ENCODE peak calls at places on chromosomes 1 and 21, in seven cellular contexts. K is GM04504, A is mucosa of gallbladder, N is nephron progenitor cell, C is AG10803, F is neural progenitor cell, U is AG09319. M is an unnamed sample.

GRCh38 chr1:92188436-92189255 is 29.1 kb upstream of the C1orf146 start:
- DNase-seq in K (no peak), A (no peak), N (no peak), C (no peak), F (no peak), U (no peak), M (no peak)

GRCh38 chr1:35894183-35894582 is 11.2 kb downstream of the AGO1 start:
- DNase-seq in K (no peak), A (peak), N (no peak), C (no peak), F (no peak), U (no peak), M (no peak)

GRCh38 chr1:109399326-109399957 is 1.7 kb upstream of the SORT1 start:
- DNase-seq in K (peak), A (peak), N (peak), C (peak), F (peak), U (no peak), M (peak)

GRCh38 chr1:108575241-108575850 is 15.4 kb downstream of the EEIG2 start:
- DNase-seq in K (peak), A (no peak), N (no peak), C (peak), F (no peak), U (no peak), M (no peak)

GRCh38 chr1:204151562-204152309 is at the start of gene ETNK2:
- DNase-seq in K (no peak), A (peak), N (peak), C (peak), F (peak), U (no peak), M (no peak)

GRCh38 chr1:156781585-156782186 is 14.4 kb downstream of the PRCC start:
- DNase-seq in K (no peak), A (no peak), N (no peak), C (peak), F (no peak), U (no peak), M (no peak)

GRCh38 chr1:75786901-75787455 is 922 bp downstream of the RABGGTB start:
- DNase-seq in K (no peak), A (no peak), N (no peak), C (no peak), F (no peak), U (no peak), M (no peak)

GRCh38 chr1:3133671-3134070 is 64.7 kb downstream of the PRDM16 start:
- DNase-seq in K (no peak), A (peak), N (no peak), C (no peak), F (no peak), U (no peak), M (no peak)

GRCh38 chr1:109250454-109251276 is 1.3 kb downstream of the CELSR2 start:
- DNase-seq in K (no peak), A (no peak), N (no peak), C (no peak), F (no peak), U (no peak), M (no peak)

GRCh38 chr1:37958690-37959089 is 11.8 kb upstream of the INPP5B start:
- DNase-seq in K (peak), A (no peak), N (no peak), C (peak), F (no peak), U (peak), M (no peak)

GRCh38 chr1:26607191-26607590 is 77.6 kb downstream of the RPS6KA1 start:
- DNase-seq in K (no peak), A (no peak), N (no peak), C (peak), F (no peak), U (no peak), M (no peak)

GRCh38 chr1:220335668-220336067 is 63.4 kb upstream of the RAB3GAP2 start:
- DNase-seq in K (no peak), A (peak), N (no peak), C (no peak), F (no peak), U (no peak), M (peak)

GRCh38 chr1:226993676-226994356 is 53.7 kb downstream of the COQ8A start:
- DNase-seq in K (no peak), A (no peak), N (peak), C (no peak), F (peak), U (no peak), M (no peak)

GRCh38 chr1:200260587-200261335 is 149.1 kb downstream of the ZNF281 start:
- DNase-seq in K (peak), A (no peak), N (no peak), C (peak), F (no peak), U (peak), M (no peak)

GRCh38 chr1:227072991-227073390 is 132.9 kb downstream of the COQ8A start:
- DNase-seq in K (no peak), A (no peak), N (no peak), C (no peak), F (no peak), U (no peak), M (no peak)

GRCh38 chr21:26637346-26637745 is 64.3 kb upstream of the CYYR1 start:
- DNase-seq in K (no peak), A (no peak), N (no peak), C (peak), F (no peak), U (no peak), M (peak)

GRCh38 chr1:93900723-93901504 is 8.3 kb downstream of the GCLM start:
- DNase-seq in K (no peak), A (no peak), N (no peak), C (no peak), F (no peak), U (no peak), M (no peak)

GRCh38 chr1:21818661-21819060 is 6.6 kb downstream of the LDLRAD2 start:
- DNase-seq in K (no peak), A (no peak), N (peak), C (peak), F (peak), U (no peak), M (no peak)

GRCh38 chr1:16122916-16123315 is 33.0 kb downstream of the EPHA2 start:
- DNase-seq in K (peak), A (no peak), N (no peak), C (peak), F (no peak), U (peak), M (no peak)

GRCh38 chr1:200710166-200710565 is 28.5 kb upstream of the CAMSAP2 start:
- DNase-seq in K (no peak), A (no peak), N (no peak), C (no peak), F (no peak), U (no peak), M (no peak)

GRCh38 chr1:5402618-5403017 is 589.6 kb downstream of the NPHP4 start:
- DNase-seq in K (no peak), A (no peak), N (no peak), C (no peak), F (no peak), U (no peak), M (no peak)

GRCh38 chr1:93716974-93717373 is 35.3 kb upstream of the BCAR3 start:
- DNase-seq in K (no peak), A (no peak), N (no peak), C (no peak), F (no peak), U (no peak), M (no peak)

GRCh38 chr21:45973475-45974072 is 8.0 kb upstream of the COL6A1 start:
- DNase-seq in K (no peak), A (peak), N (peak), C (peak), F (peak), U (peak), M (no peak)